ENCODE peak calls at places on chromosomes 2 and 18, in ten cellular contexts. V is foreskin fibroblast; J is WTC11; S is germinal center; E is nucleus accumbens; A is fibroblast of the conjunctiva; T is lung microvascular endothelial cell; G is B cell; U is CD4-positive, alpha-beta T cell; N is astrocyte of the spinal cord. P is an unnamed sample.

GRCh38 chr2:192499476-192499875 is 304.7 kb upstream of the TMEFF2 start:
- DNase-seq in V (peak), J (no peak), S (no peak), E (no peak), A (peak), T (no peak), G (no peak), U (no peak), N (peak), P (no peak)

GRCh38 chr2:201220102-201220570 is 37.2 kb downstream of the CASP10 start:
- DNase-seq in V (no peak), J (no peak), S (no peak), E (peak), A (no peak), T (peak), G (no peak), U (no peak), N (no peak), P (no peak)

GRCh38 chr2:197261808-197262226 is 48.8 kb downstream of the ANKRD44 start:
- DNase-seq in V (peak), J (no peak), S (no peak), E (no peak), A (no peak), T (peak), G (peak), U (no peak), N (peak), P (no peak)

GRCh38 chr2:104825124-104825865 is 28.6 kb upstream of the POU3F3 start:
- DNase-seq in V (no peak), J (no peak), S (no peak), E (no peak), A (no peak), T (no peak), G (no peak), U (no peak), N (peak), P (no peak)

GRCh38 chr2:27033253-27033852 is 588 bp downstream of the TMEM214 start:
- DNase-seq in V (no peak), J (no peak), S (no peak), E (no peak), A (no peak), T (no peak), G (no peak), U (no peak), N (no peak), P (no peak)

GRCh38 chr18:37019157-37019571 is 190.2 kb downstream of the KIAA1328 start:
- DNase-seq in V (peak), J (no peak), S (no peak), E (no peak), A (no peak), T (peak), G (no peak), U (no peak), N (peak), P (no peak)

GRCh38 chr18:67199993-67200617 is 316.4 kb downstream of the DSEL start:
- DNase-seq in V (peak), J (no peak), S (peak), E (no peak), A (peak), T (peak), G (no peak), U (no peak), N (peak), P (no peak)

GRCh38 chr2:3160751-3161330 is 216.8 kb downstream of the EIPR1 start:
- DNase-seq in V (peak), J (no peak), S (no peak), E (no peak), A (no peak), T (no peak), G (no peak), U (no peak), N (peak), P (no peak)

GRCh38 chr2:39140322-39140847 is 19.5 kb upstream of the SOS1 start:
- DNase-seq in V (no peak), J (no peak), S (no peak), E (no peak), A (no peak), T (no peak), G (no peak), U (no peak), N (no peak), P (no peak)

GRCh38 chr2:158034198-158034831 is 67.4 kb upstream of the UPP2 start:
- DNase-seq in V (peak), J (peak), S (no peak), E (peak), A (peak), T (peak), G (no peak), U (no peak), N (peak), P (no peak)

GRCh38 chr2:143132360-143132759 is 3.1 kb downstream of the ARHGAP15 start:
- DNase-seq in V (no peak), J (no peak), S (no peak), E (no peak), A (no peak), T (no peak), G (no peak), U (no peak), N (no peak), P (no peak)

GRCh38 chr2:235639387-235639786 is 145.5 kb downstream of the AGAP1 start:
- DNase-seq in V (peak), J (no peak), S (no peak), E (peak), A (peak), T (peak), G (no peak), U (no peak), N (peak), P (no peak)

GRCh38 chr2:109454764-109455394 is 158.9 kb downstream of the SEPTIN10 start:
- DNase-seq in V (no peak), J (no peak), S (no peak), E (no peak), A (no peak), T (no peak), G (no peak), U (no peak), N (no peak), P (no peak)

GRCh38 chr18:58556333-58557012 is 72.4 kb downstream of the ALPK2 start:
- DNase-seq in V (no peak), J (no peak), S (no peak), E (no peak), A (no peak), T (no peak), G (no peak), U (no peak), N (no peak), P (no peak)

GRCh38 chr18:32848836-32849235 is 76.0 kb upstream of the KLHL14 start:
- DNase-seq in V (peak), J (no peak), S (no peak), E (no peak), A (peak), T (no peak), G (no peak), U (no peak), N (peak), P (no peak)

GRCh38 chr2:166011660-166012059 is 58.1 kb upstream of the TTC21B start:
- DNase-seq in V (no peak), J (no peak), S (no peak), E (no peak), A (no peak), T (no peak), G (no peak), U (no peak), N (no peak), P (no peak)

GRCh38 chr18:79600141-79600540 is 79.5 kb upstream of the CTDP1 start:
- DNase-seq in V (no peak), J (no peak), S (no peak), E (no peak), A (no peak), T (no peak), G (no peak), U (no peak), N (no peak), P (no peak)

GRCh38 chr2:130756721-130757195 is 1.4 kb downstream of the AMER3 start:
- DNase-seq in V (no peak), J (no peak), S (no peak), E (no peak), A (no peak), T (no peak), G (no peak), U (no peak), N (no peak), P (no peak)

GRCh38 chr2:40255118-40255517 is 196.8 kb downstream of the SLC8A1 start:
- DNase-seq in V (no peak), J (no peak), S (no peak), E (no peak), A (no peak), T (no peak), G (no peak), U (no peak), N (no peak), P (no peak)

GRCh38 chr2:193103064-193103463 is 908.3 kb upstream of the TMEFF2 start:
- DNase-seq in V (peak), J (no peak), S (no peak), E (no peak), A (peak), T (no peak), G (no peak), U (no peak), N (peak), P (no peak)

GRCh38 chr2:240169486-240170353 is 29.3 kb upstream of the OTOS start:
- DNase-seq in V (no peak), J (no peak), S (no peak), E (no peak), A (no peak), T (no peak), G (no peak), U (no peak), N (no peak), P (no peak)

GRCh38 chr2:51705418-51705817 is 673.5 kb upstream of the NRXN1 start:
- DNase-seq in V (no peak), J (no peak), S (no peak), E (no peak), A (no peak), T (no peak), G (no peak), U (no peak), N (no peak), P (no peak)

P was measured in T follicular helper cell.